ENCODE peak calls at places on chromosomes 2 and 18, in six cellular contexts. V is CD4-positive, alpha-beta T cell; F is activated CD4-positive, alpha-beta memory T cell treated with anti-CD3 and anti-CD28 coated beads for 36 hours; S is AML-193; B is non-pigmented ciliary epithelial cell; N is hepatocyte. Y is an unnamed sample.

GRCh38 chr18:57664600-57665165 is 43.0 kb upstream of the NARS1 start:
- DNase-seq in V (no peak), F (no peak), S (no peak), B (no peak), N (no peak), Y (no peak)

GRCh38 chr2:36538345-36538744 is 59.6 kb downstream of the FEZ2 start:
- DNase-seq in V (no peak), F (no peak), S (no peak), B (no peak), N (no peak), Y (no peak)

GRCh38 chr2:67389286-67389685 is 7.8 kb upstream of the ETAA1 start:
- DNase-seq in V (no peak), F (no peak), S (no peak), B (no peak), N (no peak), Y (peak; percentile 27)

GRCh38 chr2:44560352-44560751 is 198.6 kb downstream of the CAMKMT start:
- DNase-seq in V (no peak), F (peak; percentile 18), S (peak; percentile 14), B (no peak), N (no peak), Y (no peak)

GRCh38 chr2:149732001-149732685 is 144.6 kb upstream of the MMADHC start:
- DNase-seq in V (no peak), F (no peak), S (no peak), B (no peak), N (peak; percentile 35), Y (no peak)

GRCh38 chr18:66749030-66749429 is 145.1 kb upstream of the CDH19 start:
- DNase-seq in V (no peak), F (no peak), S (no peak), B (no peak), N (no peak), Y (no peak)

GRCh38 chr2:27356056-27356381 is 545 bp downstream of the GTF3C2 start:
- DNase-seq in V (peak; percentile 18), F (no peak), S (peak; percentile 69), B (no peak), N (peak; percentile 59), Y (peak; percentile 51)

GRCh38 chr2:40321822-40322221 is 130.1 kb downstream of the SLC8A1 start:
- DNase-seq in V (no peak), F (no peak), S (no peak), B (no peak), N (no peak), Y (peak; percentile 81)

GRCh38 chr2:53672881-53673522 is 94.6 kb upstream of the CHAC2 start:
- DNase-seq in V (no peak), F (no peak), S (no peak), B (peak; percentile 14), N (no peak), Y (peak; percentile 74)

GRCh38 chr2:231688616-231689508 is 19.5 kb upstream of the PTMA start:
- DNase-seq in V (no peak), F (no peak), S (no peak), B (no peak), N (no peak), Y (no peak)

GRCh38 chr2:118371500-118371899 is 283.2 kb downstream of the INSIG2 start:
- DNase-seq in V (no peak), F (peak; percentile 12), S (peak; percentile 24), B (peak; percentile 9), N (peak; percentile 69), Y (peak; percentile 10)

GRCh38 chr18:47772374-47773248 is 157.8 kb downstream of the SMAD2 start:
- DNase-seq in V (peak; percentile 27), F (peak; percentile 73), S (peak; percentile 25), B (peak; percentile 8), N (peak; percentile 68), Y (peak; percentile 87)

GRCh38 chr2:43193996-43194869 is 32.2 kb downstream of the ZFP36L2 start:
- DNase-seq in V (no peak), F (no peak), S (no peak), B (no peak), N (peak; percentile 87), Y (no peak)

GRCh38 chr2:215930505-215931233 is 82.7 kb downstream of the MREG start:
- DNase-seq in V (no peak), F (no peak), S (no peak), B (no peak), N (no peak), Y (peak; percentile 73)

GRCh38 chr2:39787123-39787522 is 8.1 kb upstream of the THUMPD2 start:
- DNase-seq in V (no peak), F (no peak), S (no peak), B (no peak), N (no peak), Y (peak; percentile 46)

GRCh38 chr2:28589746-28590463 is 94.0 kb downstream of the PLB1 start:
- DNase-seq in V (no peak), F (no peak), S (no peak), B (no peak), N (no peak), Y (no peak)

GRCh38 chr18:53553030-53553429 is 671.4 kb downstream of the MBD2 start:
- DNase-seq in V (no peak), F (no peak), S (no peak), B (no peak), N (no peak), Y (no peak)

GRCh38 chr18:70151554-70152130 is 53.8 kb downstream of the RTTN start:
- DNase-seq in V (no peak), F (no peak), S (peak; percentile 76), B (no peak), N (no peak), Y (no peak)

GRCh38 chr18:22822024-22822423 is 111.1 kb upstream of the RBBP8 start:
- DNase-seq in V (no peak), F (no peak), S (no peak), B (peak; percentile 55), N (no peak), Y (no peak)

GRCh38 chr18:31058897-31059296 is 16.4 kb upstream of the DSC3 start:
- DNase-seq in V (no peak), F (no peak), S (no peak), B (no peak), N (no peak), Y (no peak)

GRCh38 chr2:174617120-174617519 is 19.5 kb upstream of the WIPF1 start:
- DNase-seq in V (no peak), F (no peak), S (no peak), B (no peak), N (no peak), Y (no peak)

GRCh38 chr2:238703436-238703835 is 144.4 kb upstream of the TWIST2 start:
- DNase-seq in V (no peak), F (no peak), S (no peak), B (no peak), N (no peak), Y (no peak)

GRCh38 chr2:38129987-38130386 is 54.0 kb upstream of the CYP1B1 start:
- DNase-seq in V (no peak), F (no peak), S (peak; percentile 17), B (no peak), N (no peak), Y (peak; percentile 12)

GRCh38 chr2:109428841-109429710 is 184.7 kb downstream of the SEPTIN10 start:
- DNase-seq in V (no peak), F (no peak), S (no peak), B (no peak), N (no peak), Y (no peak)

GRCh38 chr18:8084160-8084559 is 517.0 kb downstream of the PTPRM start:
- DNase-seq in V (no peak), F (no peak), S (peak; percentile 6), B (no peak), N (peak; percentile 32), Y (peak; percentile 42)

GRCh38 chr2:144004742-144005141 is 515.2 kb downstream of the ZEB2 start:
- DNase-seq in V (no peak), F (no peak), S (no peak), B (no peak), N (no peak), Y (no peak)

GRCh38 chr2:143730155-143730949 is 601.1 kb downstream of the ARHGAP15 start:
- DNase-seq in V (no peak), F (peak; percentile 46), S (no peak), B (no peak), N (no peak), Y (peak; percentile 9)

GRCh38 chr2:27263287-27264252 is 723 bp upstream of the SLC30A3 start:
- DNase-seq in V (no peak), F (no peak), S (no peak), B (no peak), N (no peak), Y (no peak)

GRCh38 chr2:239716009-239716408 is 309.1 kb downstream of the NDUFA10 start:
- DNase-seq in V (no peak), F (peak; percentile 1), S (no peak), B (no peak), N (no peak), Y (no peak)

GRCh38 chr18:77106331-77106730 is 26.3 kb downstream of the MBP start:
- DNase-seq in V (peak; percentile 68), F (peak; percentile 86), S (no peak), B (no peak), N (no peak), Y (no peak)

GRCh38 chr2:190023860-190024259 is 38.7 kb downstream of the MSTN start:
- DNase-seq in V (no peak), F (no peak), S (peak; percentile 46), B (peak; percentile 3), N (peak; percentile 66), Y (peak; percentile 90)

GRCh38 chr18:25896956-25897355 is 193.5 kb downstream of the SS18 start:
- DNase-seq in V (no peak), F (no peak), S (no peak), B (no peak), N (no peak), Y (no peak)

GRCh38 chr2:43531251-43531650 is 64.6 kb downstream of the THADA start:
- DNase-seq in V (no peak), F (no peak), S (no peak), B (no peak), N (no peak), Y (no peak)

GRCh38 chr2:28408764-28409599 is 16.3 kb downstream of the FOSL2 start:
- DNase-seq in V (peak; percentile 57), F (peak; percentile 85), S (no peak), B (no peak), N (no peak), Y (peak; percentile 91)